ENCODE peak calls at places on chromosomes 11 and 22, in five cellular contexts. H is NCI-H345, I is NCI-H146, S is A172, Y is PC-3. X is an unnamed sample.

GRCh38 chr11:79173615-79174014 is 267.2 kb downstream of the TENM4 start:
- DNase-seq in I (no peak), Y (peak), S (no peak), H (no peak), X (peak)

GRCh38 chr11:48193876-48194275 is 22.7 kb upstream of the OR4B1 start:
- DNase-seq in I (no peak), Y (peak), H (no peak), S (peak), X (peak)

GRCh38 chr11:126080206-126080941 is 17.7 kb upstream of the CDON start:
- DNase-seq in Y (peak), H (peak), S (peak), I (peak), X (peak)

GRCh38 chr22:44042822-44043221 is 18.7 kb downstream of the PARVB start:
- DNase-seq in H (no peak), S (no peak), I (no peak), Y (no peak), X (no peak)

GRCh38 chr11:7473702-7474101 is 11.6 kb upstream of the OLFML1 start:
- DNase-seq in H (no peak), I (no peak), S (no peak), Y (no peak), X (no peak)

GRCh38 chr22:19641254-19641982 is 72.9 kb upstream of the SEPTIN5 start:
- DNase-seq in S (no peak), H (no peak), Y (peak), I (no peak), X (peak)

GRCh38 chr11:84384637-84385227 is 1098.6 kb upstream of the CCDC90B start:
- DNase-seq in Y (peak), H (peak), I (peak), S (peak), X (peak)

GRCh38 chr22:26339755-26340154 is 89.3 kb upstream of the ASPHD2 start:
- DNase-seq in I (no peak), H (no peak), S (no peak), Y (no peak), X (no peak)

GRCh38 chr22:45552580-45553332 is 50.1 kb downstream of the FBLN1 start:
- DNase-seq in H (no peak), I (no peak), Y (no peak), S (peak), X (peak)

GRCh38 chr22:43128928-43129424 is 14.2 kb downstream of the MCAT start:
- DNase-seq in I (peak), S (peak), H (peak), Y (no peak), X (peak)

GRCh38 chr22:41288245-41288946 is 2.4 kb upstream of the RANGAP1 start:
- DNase-seq in Y (peak), S (peak), H (peak), I (peak), X (peak)

GRCh38 chr11:112185883-112186282 is 10.6 kb downstream of the BCO2 start:
- DNase-seq in I (no peak), Y (no peak), H (no peak), S (no peak), X (no peak)

GRCh38 chr22:42959472-42960145 is 55.3 kb downstream of the PACSIN2 start:
- DNase-seq in H (no peak), I (no peak), S (peak), Y (no peak), X (peak)

GRCh38 chr22:49825944-49826602 is 1.6 kb downstream of the BRD1 start:
- DNase-seq in S (no peak), I (no peak), H (no peak), Y (peak), X (peak)

GRCh38 chr22:50027639-50028537 is 15.3 kb upstream of the IL17REL start:
- DNase-seq in S (no peak), H (no peak), I (no peak), Y (peak), X (peak)

GRCh38 chr11:61533401-61533800 is 24.9 kb downstream of the LRRC10B start:
- DNase-seq in I (peak), Y (peak), S (no peak), H (peak), X (peak)